ENCODE peak calls at places on chromosome 1, in five cellular contexts. Z is smooth muscle cell of the brain vasculature; D is sciatic nerve; M is CD8-positive, alpha-beta T cell; E is upper lobe of right lung. Q is an unnamed sample.

GRCh38 chr1:195663549-195664280 is 944.5 kb downstream of the KCNT2 start:
- DNase-seq in E (no peak), Z (no peak), D (no peak), M (no peak), Q (no peak)

GRCh38 chr1:116207126-116207735 is 96.0 kb downstream of the MAB21L3 start:
- DNase-seq in E (no peak), D (no peak), Z (no peak), M (no peak), Q (no peak)

GRCh38 chr1:108742268-108742667 is 4.2 kb upstream of the STXBP3 start:
- DNase-seq in D (no peak), Z (no peak), E (no peak), M (no peak), Q (no peak)

GRCh38 chr1:94983343-94983742 is 56.4 kb upstream of the CNN3 start:
- DNase-seq in D (no peak), M (no peak), Z (no peak), E (no peak), Q (no peak)

GRCh38 chr1:5526822-5527551 is 465.2 kb downstream of the NPHP4 start:
- DNase-seq in E (no peak), M (no peak), D (peak), Z (no peak), Q (no peak)

GRCh38 chr1:199287632-199288031 is 648.8 kb downstream of the PTPRC start:
- DNase-seq in D (no peak), E (no peak), Z (no peak), M (no peak), Q (no peak)

GRCh38 chr1:171985639-171986038 is 144.3 kb downstream of the DNM3 start:
- DNase-seq in Z (no peak), D (no peak), E (no peak), M (no peak), Q (no peak)

GRCh38 chr1:201955750-201956143 is 444 bp downstream of the TIMM17A start:
- DNase-seq in E (no peak), D (no peak), M (no peak), Z (no peak), Q (no peak)

GRCh38 chr1:200150721-200151120 is 123.2 kb downstream of the NR5A2 start:
- DNase-seq in E (no peak), D (no peak), Z (no peak), M (no peak), Q (no peak)

GRCh38 chr1:101264699-101265098 is 27.9 kb downstream of the S1PR1 start:
- DNase-seq in M (no peak), Z (no peak), E (no peak), D (no peak), Q (no peak)

Q was measured in T-helper 9 cell.